ENCODE peak calls at places on chromosomes 5 and 9, in six cellular contexts. P is anterior cingulate cortex, V is lung microvascular endothelial cell, H is NCI-H2081, I is G401, X is heart right ventricle. E is an unnamed sample.
A peak's percentile ranks its signal among the peaks of the same experiment; 100 is the strongest.

GRCh38 chr9:136653323-136654064 is 9.2 kb upstream of the EGFL7 start:
- DNase-seq in P (no peak), V (no peak), H (no peak), I (no peak), X (peak; percentile 8), E (no peak)

GRCh38 chr9:14315754-14316573 is 2.0 kb upstream of the NFIB start:
- DNase-seq in P (no peak), V (peak; percentile 61), H (peak; percentile 65), I (peak; percentile 59), X (no peak), E (no peak)

GRCh38 chr9:16320338-16320902 is 550.0 kb downstream of the BNC2 start:
- DNase-seq in P (no peak), V (no peak), H (no peak), I (no peak), X (no peak), E (no peak)

GRCh38 chr9:130985029-130985428 is 23.9 kb upstream of the LAMC3 start:
- DNase-seq in P (no peak), V (no peak), H (no peak), I (no peak), X (no peak), E (no peak)

GRCh38 chr5:124948062-124948753 is 201.8 kb upstream of the ZNF608 start:
- DNase-seq in P (no peak), V (peak; percentile 47), H (peak; percentile 19), I (no peak), X (peak; percentile 80), E (no peak)

GRCh38 chr9:10108815-10109214 is 504.0 kb downstream of the PTPRD start:
- DNase-seq in P (no peak), V (no peak), H (no peak), I (no peak), X (peak; percentile 8), E (no peak)

GRCh38 chr9:116501871-116502270 is 185.2 kb upstream of the TRIM32 start:
- DNase-seq in P (no peak), V (no peak), H (no peak), I (no peak), X (no peak), E (peak; percentile 52)

GRCh38 chr5:17306726-17307091 is 89.3 kb downstream of the BASP1 start:
- DNase-seq in P (no peak), V (no peak), H (no peak), I (no peak), X (no peak), E (no peak)

GRCh38 chr9:22354699-22355384 is 91.8 kb upstream of the DMRTA1 start:
- DNase-seq in P (no peak), V (no peak), H (no peak), I (no peak), X (no peak), E (no peak)

GRCh38 chr5:9046756-9047481 is 499.0 kb downstream of the SEMA5A start:
- DNase-seq in P (no peak), V (no peak), H (no peak), I (no peak), X (peak; percentile 16), E (peak; percentile 99)

GRCh38 chr5:10503321-10503720 is 60.5 kb upstream of the ANKRD33B start:
- DNase-seq in P (no peak), V (peak; percentile 86), H (no peak), I (no peak), X (no peak), E (no peak)

GRCh38 chr5:153135416-153135815 is 355.1 kb upstream of the GRIA1 start:
- DNase-seq in P (no peak), V (peak; percentile 0), H (no peak), I (no peak), X (no peak), E (no peak)

GRCh38 chr9:33924978-33925797 is 108.2 kb downstream of the UBE2R2 start:
- DNase-seq in P (peak; percentile 11), V (peak; percentile 79), H (peak; percentile 46), I (peak; percentile 85), X (peak; percentile 65), E (peak; percentile 69)

E was measured in EH.